ENCODE peak calls at places on chromosomes 12 and 14, in four cellular contexts. L, A, V and Q are unnamed samples.

GRCh38 chr12:48758186-48758585 is 30.7 kb downstream of the ADCY6 start:
- DNase-seq in A (no peak), V (no peak), L (no peak), Q (no peak)

GRCh38 chr14:97602438-97603117 is 805.4 kb downstream of the VRK1 start:
- DNase-seq in L (no peak), V (no peak), A (no peak), Q (no peak)

GRCh38 chr12:121989266-121989950 is 32.3 kb upstream of the BCL7A start:
- DNase-seq in V (no peak), L (no peak), A (no peak), Q (no peak)

GRCh38 chr12:109997393-109997792 is 1.2 kb upstream of the GIT2 start:
- DNase-seq in L (no peak), A (no peak), V (no peak), Q (no peak)

GRCh38 chr12:103667129-103667528 is 80.1 kb downstream of the STAB2 start:
- DNase-seq in A (no peak), V (no peak), L (no peak), Q (no peak)

GRCh38 chr12:124100572-124101178 is 127.7 kb downstream of the ZNF664 start:
- DNase-seq in V (no peak), L (no peak), A (no peak), Q (no peak)

GRCh38 chr12:47903927-47904646 is 707 bp downstream of the VDR start:
- DNase-seq in V (peak; percentile 29), A (no peak), L (peak; percentile 37), Q (no peak)

GRCh38 chr12:52925717-52926595 is 21.1 kb upstream of the KRT8 start:
- DNase-seq in A (peak; percentile 92), V (no peak), L (peak; percentile 14), Q (no peak)

GRCh38 chr12:42706331-42706730 is 116.8 kb upstream of the PRICKLE1 start:
- DNase-seq in A (no peak), L (no peak), V (no peak), Q (no peak)

GRCh38 chr14:31968107-31968810 is 108.8 kb upstream of the ARHGAP5 start:
- DNase-seq in V (no peak), A (peak; percentile 86), L (no peak), Q (no peak)
- TF ChIP-seq TCF7L2 in V (no peak), A (no peak), L (no peak), Q (no peak)

GRCh38 chr12:108516511-108517275 is 1.6 kb downstream of the FICD start:
- DNase-seq in L (no peak), V (no peak), A (no peak), Q (no peak)
- TF ChIP-seq CTCF in L (peak; percentile 31), V (peak; percentile 34), A (no peak), Q (peak; percentile 33)

GRCh38 chr12:12505544-12506501 is 56.8 kb downstream of the DUSP16 start:
- DNase-seq in A (peak; percentile 53), V (no peak), L (peak; percentile 21), Q (no peak)
- TF ChIP-seq POLR2AphosphoS5 in A (no peak), V (no peak), L (no peak), Q (no peak)

GRCh38 chr12:6187948-6188793 is 12.0 kb upstream of the CD9 start:
- DNase-seq in A (no peak), L (no peak), V (no peak), Q (no peak)
- TF ChIP-seq TCF7L2 in A (no peak), L (no peak), V (no peak), Q (no peak)

GRCh38 chr14:70714055-70714550 is 72.4 kb downstream of the TTC9 start:
- DNase-seq in V (peak; percentile 54), L (peak; percentile 20), A (peak; percentile 57), Q (peak; percentile 13)
- TF ChIP-seq CTCF in V (peak; percentile 69), L (peak; percentile 48), A (peak; percentile 51), Q (peak; percentile 69)

DNA sequence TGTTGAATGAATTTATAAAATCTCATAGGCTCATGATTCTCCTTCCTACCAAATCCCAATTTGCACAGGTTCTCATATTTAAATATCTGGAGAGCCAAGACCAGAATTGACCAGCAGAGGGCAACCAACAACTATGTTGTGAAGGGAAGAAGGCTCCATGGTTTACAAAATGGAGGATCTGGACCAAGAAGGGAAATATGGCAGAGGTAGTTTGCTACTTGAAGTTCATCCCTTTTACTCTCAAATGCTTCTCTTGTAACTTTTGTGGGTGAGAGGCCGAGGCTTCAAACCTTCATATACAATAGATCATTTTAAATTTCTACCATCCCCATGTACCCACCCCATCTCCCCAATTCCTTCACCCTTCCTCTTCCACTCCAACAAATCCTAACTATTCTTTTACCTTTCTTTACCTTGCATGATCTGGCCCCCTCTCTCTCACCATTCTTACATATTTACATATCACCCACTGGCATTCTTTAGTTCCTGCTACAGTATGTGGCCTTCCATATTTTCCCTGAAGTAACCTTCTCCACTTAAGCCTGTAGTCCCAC is 3.8 kb upstream of the SMARCC2 start:
- DNase-seq in L (peak; percentile 59), V (peak; percentile 80), A (peak; percentile 84), Q (peak; percentile 65)
- TF ChIP-seq POLR2AphosphoS5 in L (no peak), V (no peak), A (no peak), Q (no peak)

GRCh38 chr14:104717646-104718045 is 6.4 kb upstream of the ADSS1 start:
- DNase-seq in V (no peak), L (no peak), A (no peak), Q (no peak)

GRCh38 chr14:104719343-104719742 is 4.7 kb upstream of the ADSS1 start:
- DNase-seq in A (no peak), L (no peak), V (no peak), Q (no peak)

GRCh38 chr14:104717137-104717536 is 6.9 kb upstream of the ADSS1 start:
- DNase-seq in V (no peak), A (no peak), L (no peak), Q (no peak)

GRCh38 chr14:104718147-104718546 is 5.9 kb upstream of the ADSS1 start:
- DNase-seq in A (no peak), V (no peak), L (no peak), Q (no peak)

DNA sequence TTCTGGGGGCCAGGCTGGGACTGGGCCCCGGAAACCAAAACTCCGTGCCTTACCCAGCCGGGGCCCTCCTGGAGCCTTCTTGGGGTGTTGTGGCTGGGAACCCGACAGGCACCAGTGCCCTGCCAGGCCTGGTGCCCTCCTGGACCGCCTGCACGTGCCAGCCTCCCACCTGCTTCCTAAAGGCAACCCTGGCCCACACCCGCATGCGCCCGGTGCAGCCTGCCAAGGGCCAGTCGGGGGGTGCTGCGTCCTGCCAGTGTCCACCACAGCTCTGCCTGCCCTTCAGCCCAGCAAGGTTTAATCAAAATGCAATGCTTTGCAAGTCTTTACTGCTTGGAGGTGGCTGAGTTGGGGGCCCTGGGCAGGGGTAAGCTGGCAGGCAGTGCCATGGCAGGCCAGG is 5.2 kb upstream of the ADSS1 start:
- DNase-seq in A (no peak), L (no peak), V (no peak), Q (no peak)
- TF ChIP-seq TCF7L2 in A (no peak), L (no peak), V (no peak), Q (no peak)

DNA sequence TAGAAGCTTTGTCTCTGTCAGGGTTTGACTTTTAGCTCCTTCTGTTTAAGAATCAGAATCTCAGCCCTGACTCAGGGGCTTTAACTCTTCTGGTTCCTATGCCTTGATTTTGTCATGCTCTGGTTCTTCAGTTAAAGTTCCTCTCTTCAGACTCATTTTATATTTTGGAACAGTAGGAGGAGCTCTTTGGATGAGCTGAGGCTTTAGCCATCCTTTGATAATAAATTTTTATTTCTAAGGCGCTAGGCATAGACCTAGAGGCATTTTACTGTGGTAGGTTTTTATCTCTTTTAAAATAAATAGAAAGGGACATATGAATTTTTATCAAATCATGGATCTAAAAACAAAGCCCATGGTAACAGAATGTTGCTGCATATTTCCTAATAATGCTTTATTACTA is 51.7 kb downstream of the ATP23 start:
- DNase-seq in L (no peak), A (no peak), V (no peak), Q (no peak)
- TF ChIP-seq CTCF in L (no peak), A (no peak), V (no peak), Q (peak; percentile 49)